ENCODE peak calls at places on chromosomes 7 and 10, in six cellular contexts. One of them, this sample, is unnamed.

GRCh38 chr10:79171504-79171903 is 102.7 kb downstream of the ZMIZ1 start:
- DNase-seq in A549: no peak
- DNase-seq in mammary epithelial cell: no peak
- DNase-seq in OCI-LY7: no peak
- DNase-seq in IMR-90: no peak
- DNase-seq in astrocyte: no peak
- DNase-seq in this sample: no peak

GRCh38 chr10:3225589-3225988 is 53.0 kb upstream of the PITRM1 start:
- DNase-seq in astrocyte: peak
- DNase-seq in IMR-90: peak
- DNase-seq in OCI-LY7: no peak
- DNase-seq in mammary epithelial cell: peak
- DNase-seq in A549: peak
- DNase-seq in this sample: no peak

GRCh38 chr7:143329471-143330170 is 13.7 kb downstream of the CLCN1 start:
- DNase-seq in mammary epithelial cell: no peak
- DNase-seq in OCI-LY7: no peak
- DNase-seq in A549: no peak
- DNase-seq in IMR-90: no peak
- DNase-seq in astrocyte: no peak
- DNase-seq in this sample: no peak

GRCh38 chr10:75210193-75211006 is at the start of gene VDAC2:
- DNase-seq in IMR-90: peak
- DNase-seq in astrocyte: peak
- DNase-seq in OCI-LY7: peak
- DNase-seq in mammary epithelial cell: peak
- DNase-seq in A549: peak
- DNase-seq in this sample: peak

GRCh38 chr7:123190109-123190831 is 9.5 kb downstream of the SLC13A1 start:
- DNase-seq in A549: no peak
- DNase-seq in OCI-LY7: no peak
- DNase-seq in mammary epithelial cell: no peak
- DNase-seq in IMR-90: no peak
- DNase-seq in astrocyte: no peak
- DNase-seq in this sample: no peak

GRCh38 chr10:63107943-63108437 is 25.1 kb upstream of the NRBF2 start:
- DNase-seq in mammary epithelial cell: no peak
- DNase-seq in IMR-90: no peak
- DNase-seq in astrocyte: no peak
- DNase-seq in A549: no peak
- DNase-seq in OCI-LY7: no peak
- DNase-seq in this sample: no peak

GRCh38 chr7:149862156-149862555 is 11.6 kb upstream of the ATP6V0E2 start:
- DNase-seq in IMR-90: no peak
- DNase-seq in astrocyte: no peak
- DNase-seq in OCI-LY7: no peak
- DNase-seq in A549: no peak
- DNase-seq in mammary epithelial cell: no peak
- DNase-seq in this sample: no peak

GRCh38 chr7:116210345-116211005 is at the start of gene TES:
- DNase-seq in IMR-90: peak
- DNase-seq in mammary epithelial cell: peak
- DNase-seq in astrocyte: no peak
- DNase-seq in OCI-LY7: no peak
- DNase-seq in A549: peak
- DNase-seq in this sample: peak

GRCh38 chr7:150448789-150449147 is 1.7 kb upstream of the GIMAP8 start:
- DNase-seq in A549: peak
- DNase-seq in astrocyte: peak
- DNase-seq in OCI-LY7: peak
- DNase-seq in mammary epithelial cell: peak
- DNase-seq in IMR-90: peak
- DNase-seq in this sample: peak

GRCh38 chr10:107899075-107899474 is 734.6 kb upstream of the SORCS1 start:
- DNase-seq in astrocyte: no peak
- DNase-seq in IMR-90: no peak
- DNase-seq in mammary epithelial cell: peak
- DNase-seq in OCI-LY7: no peak
- DNase-seq in A549: no peak
- DNase-seq in this sample: no peak

GRCh38 chr7:77837275-77837674 is 38.7 kb downstream of the PHTF2 start:
- DNase-seq in A549: no peak
- DNase-seq in IMR-90: no peak
- DNase-seq in astrocyte: no peak
- DNase-seq in OCI-LY7: no peak
- DNase-seq in mammary epithelial cell: no peak
- DNase-seq in this sample: no peak

GRCh38 chr10:58026036-58026435 is 241.7 kb downstream of the IPMK start:
- DNase-seq in IMR-90: no peak
- DNase-seq in astrocyte: no peak
- DNase-seq in mammary epithelial cell: no peak
- DNase-seq in OCI-LY7: no peak
- DNase-seq in A549: no peak
- DNase-seq in this sample: no peak

GRCh38 chr10:5599613-5600520 is 66.5 kb downstream of the ASB13 start:
- DNase-seq in OCI-LY7: no peak
- DNase-seq in mammary epithelial cell: no peak
- DNase-seq in IMR-90: no peak
- DNase-seq in astrocyte: no peak
- DNase-seq in A549: no peak
- DNase-seq in this sample: no peak
- H3K4me3 ChIP-seq in OCI-LY7: no peak
- H3K4me3 ChIP-seq in mammary epithelial cell: no peak
- H3K4me3 ChIP-seq in IMR-90: no peak
- H3K4me3 ChIP-seq in astrocyte: no peak
- H3K4me3 ChIP-seq in A549: no peak
- H3K4me3 ChIP-seq in this sample: no peak

GRCh38 chr10:101485681-101486554 is 102.1 kb downstream of the POLL start:
- DNase-seq in OCI-LY7: no peak
- DNase-seq in astrocyte: no peak
- DNase-seq in IMR-90: no peak
- DNase-seq in A549: no peak
- DNase-seq in mammary epithelial cell: no peak
- DNase-seq in this sample: no peak
- H3K4me3 ChIP-seq in OCI-LY7: no peak
- H3K4me3 ChIP-seq in astrocyte: no peak
- H3K4me3 ChIP-seq in IMR-90: no peak
- H3K4me3 ChIP-seq in A549: no peak
- H3K4me3 ChIP-seq in mammary epithelial cell: no peak
- H3K4me3 ChIP-seq in this sample: no peak

DNA sequence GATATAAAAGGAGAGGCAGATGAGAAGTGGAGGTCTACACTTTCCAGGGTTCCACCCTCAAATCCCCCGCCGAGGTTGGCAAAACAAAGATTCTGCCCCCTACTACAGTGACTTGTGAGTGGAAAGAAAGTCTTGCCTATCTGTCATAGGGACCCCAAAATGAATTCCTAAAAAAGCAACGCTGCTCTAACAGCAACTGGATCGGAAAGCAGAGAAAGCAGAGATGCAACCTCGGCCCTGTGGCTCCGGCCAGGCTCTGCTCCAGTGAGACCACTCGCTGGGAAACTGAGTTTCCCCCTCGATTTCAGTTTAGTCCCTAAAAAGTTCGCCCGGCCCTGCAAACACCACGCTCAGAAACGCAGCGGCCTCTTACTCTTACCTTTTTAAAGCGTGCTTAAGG is 297.9 kb upstream of the NFE2L3 start:
- DNase-seq in OCI-LY7: no peak
- DNase-seq in mammary epithelial cell: no peak
- DNase-seq in A549: no peak
- DNase-seq in IMR-90: no peak
- DNase-seq in astrocyte: no peak
- DNase-seq in this sample: no peak
- H3K4me3 ChIP-seq in OCI-LY7: no peak
- H3K4me3 ChIP-seq in mammary epithelial cell: no peak
- H3K4me3 ChIP-seq in A549: no peak
- H3K4me3 ChIP-seq in IMR-90: no peak
- H3K4me3 ChIP-seq in astrocyte: no peak
- H3K4me3 ChIP-seq in this sample: no peak

GRCh38 chr10:117092386-117092785 is 45.7 kb downstream of the VAX1 start:
- DNase-seq in A549: no peak
- DNase-seq in astrocyte: no peak
- DNase-seq in mammary epithelial cell: no peak
- DNase-seq in OCI-LY7: no peak
- DNase-seq in IMR-90: no peak
- DNase-seq in this sample: no peak

GRCh38 chr10:117096559-117097201 is 41.4 kb downstream of the VAX1 start:
- DNase-seq in mammary epithelial cell: no peak
- DNase-seq in IMR-90: no peak
- DNase-seq in A549: no peak
- DNase-seq in OCI-LY7: no peak
- DNase-seq in astrocyte: no peak
- DNase-seq in this sample: no peak

GRCh38 chr10:117090831-117091230 is 47.2 kb downstream of the VAX1 start:
- DNase-seq in mammary epithelial cell: no peak
- DNase-seq in astrocyte: no peak
- DNase-seq in A549: no peak
- DNase-seq in IMR-90: no peak
- DNase-seq in OCI-LY7: no peak
- DNase-seq in this sample: no peak

GRCh38 chr10:117094856-117095255 is 43.2 kb downstream of the VAX1 start:
- DNase-seq in OCI-LY7: no peak
- DNase-seq in mammary epithelial cell: no peak
- DNase-seq in A549: no peak
- DNase-seq in astrocyte: no peak
- DNase-seq in IMR-90: no peak
- DNase-seq in this sample: no peak
- H3K4me3 ChIP-seq in OCI-LY7: no peak
- H3K4me3 ChIP-seq in mammary epithelial cell: no peak
- H3K4me3 ChIP-seq in A549: no peak
- H3K4me3 ChIP-seq in astrocyte: no peak
- H3K4me3 ChIP-seq in IMR-90: no peak
- H3K4me3 ChIP-seq in this sample: no peak

This sample was measured in Caco-2.